ENCODE peak calls at places on chromosomes 16 and 17, in five cellular contexts. Q is transverse colon; V is uterus; C is tibial nerve; X is CD8-positive, alpha-beta T cell. W is an unnamed sample. For H3K4me1, the result is how much of the 10 kb centered on the place peaks cover.

GRCh38 chr17:72030067-72030899 is 90.5 kb upstream of the SOX9 start:
- DNase-seq in X (peak), V (peak), C (peak), Q (peak), W (no peak)

GRCh38 chr17:66684716-66685115 is 150.2 kb upstream of the CACNG5 start:
- DNase-seq in C (no peak), V (no peak), Q (no peak), X (no peak), W (no peak)

GRCh38 chr16:11390573-11391495 is 45.6 kb downstream of the RMI2 start:
- DNase-seq in Q (no peak), C (no peak), X (no peak), V (no peak), W (no peak)

GRCh38 chr16:87416826-87417471 is 24.8 kb downstream of the MAP1LC3B start:
- DNase-seq in V (peak), Q (peak), C (peak), X (no peak), W (no peak)

GRCh38 chr17:3636908-3637373 is 381 bp downstream of the CTNS start:
- DNase-seq in X (no peak), Q (no peak), V (no peak), C (no peak), W (no peak)

GRCh38 chr17:68182016-68182315 is 65.9 kb upstream of the AMZ2 start:
- DNase-seq in X (no peak), Q (no peak), C (no peak), V (no peak), W (no peak)

GRCh38 chr17:81621494-81622230 is 15.2 kb downstream of the NPLOC4 start:
- DNase-seq in V (no peak), X (no peak), Q (no peak), C (no peak), W (no peak)

GRCh38 chr17:80968602-80969029 is 23.0 kb upstream of the CHMP6 start:
- DNase-seq in C (no peak), Q (peak), X (no peak), V (peak), W (no peak)

GRCh38 chr17:57868775-57869598 is 19.1 kb upstream of the MRPS23 start:
- DNase-seq in X (no peak), V (no peak), C (no peak), Q (no peak), W (no peak)

GRCh38 chr16:73196670-73197069 is 148.7 kb upstream of the ZFHX3 start:
- DNase-seq in C (peak), X (no peak), V (peak), Q (peak), W (peak)

GRCh38 chr17:42819939-42820535 is 4.0 kb downstream of the BECN1 start:
- DNase-seq in Q (peak), V (no peak), C (no peak), X (peak), W (peak)

GRCh38 chr16:14455577-14455976 is 174.5 kb downstream of the PARN start:
- DNase-seq in X (no peak), Q (no peak), V (no peak), C (no peak), W (peak)

GRCh38 chr17:57697891-57698708 is 47.0 kb downstream of the CCDC182 start:
- DNase-seq in Q (no peak), V (no peak), X (no peak), C (no peak), W (no peak)

GRCh38 chr16:2614761-2615191 is 67.5 kb upstream of the KCTD5 start:
- DNase-seq in Q (no peak), V (no peak), C (no peak), X (no peak), W (no peak)

GRCh38 chr17:79042421-79043190 is 18.6 kb downstream of the C1QTNF1 start:
- DNase-seq in C (peak), Q (peak), V (peak), X (peak), W (peak)

GRCh38 chr16:85363427-85363826 is 249.7 kb upstream of the GSE1 start:
- DNase-seq in Q (no peak), X (no peak), V (no peak), C (no peak), W (no peak)

GRCh38 chr17:75295220-75296158 is 6.3 kb upstream of the SLC25A19 start:
- DNase-seq in V (no peak), X (no peak), C (no peak), Q (peak), W (peak)

GRCh38 chr17:68511671-68512246 is 471 bp upstream of the PRKAR1A start:
- DNase-seq in Q (peak), C (peak), X (peak), V (peak), W (peak)

GRCh38 chr17:14205992-14206461 is 30.6 kb downstream of the CDRT15 start:
- DNase-seq in C (no peak), X (peak), V (no peak), Q (peak), W (no peak)

GRCh38 chr17:40563371-40564052 is 1.8 kb downstream of the CCR7 start:
- DNase-seq in Q (no peak), C (no peak), X (peak), V (no peak), W (no peak)

GRCh38 chr17:80758793-80759673 is 214.4 kb downstream of the RPTOR start:
- DNase-seq in X (peak), V (peak), C (no peak), Q (no peak), W (no peak)

GRCh38 chr17:77616243-77616731 is 342.2 kb upstream of the TNRC6C start:
- DNase-seq in Q (no peak), C (no peak), X (no peak), V (peak), W (peak)

GRCh38 chr16:29674188-29674587 is 4.8 kb upstream of the QPRT start:
- DNase-seq in C (peak), V (peak), Q (peak), X (no peak), W (no peak)

GRCh38 chr16:89721644-89722391 is 481 bp downstream of the ZNF276 start:
- DNase-seq in C (no peak), Q (peak), X (peak), V (peak), W (no peak)

GRCh38 chr16:12677472-12677871 is 126.2 kb downstream of the CPPED1 start:
- DNase-seq in X (no peak), Q (no peak), C (no peak), V (no peak), W (no peak)

GRCh38 chr17:28726396-28726911 is 421 bp upstream of the TLCD1 start:
- DNase-seq in C (no peak), Q (peak), V (peak), X (no peak), W (peak)

GRCh38 chr16:85587763-85588474 is 25.2 kb upstream of the GSE1 start:
- DNase-seq in C (no peak), Q (no peak), X (no peak), V (no peak), W (no peak)

GRCh38 chr17:78888911-78889496 is 14.0 kb downstream of the CEP295NL start:
- DNase-seq in X (no peak), V (no peak), Q (no peak), C (no peak), W (no peak)

GRCh38 chr17:79907855-79908254 is 68.6 kb upstream of the CBX4 start:
- DNase-seq in Q (peak), X (no peak), V (no peak), C (no peak), W (no peak)

GRCh38 chr16:87847785-87848675 is 21.3 kb downstream of the SLC7A5 start:
- DNase-seq in X (no peak), V (no peak), C (no peak), Q (peak), W (no peak)

GRCh38 chr17:3890082-3890892 is 2.6 kb downstream of the CAMKK1 start:
- DNase-seq in Q (peak), C (peak), X (no peak), V (peak), W (no peak)

GRCh38 chr17:46865100-46865499 is 13.7 kb downstream of the WNT9B start:
- DNase-seq in V (no peak), X (no peak), Q (no peak), C (no peak), W (no peak)

GRCh38 chr16:19963306-19963705 is 78.7 kb upstream of the GPRC5B start:
- DNase-seq in V (no peak), Q (no peak), C (peak), X (no peak), W (no peak)

GRCh38 chr16:23371368-23371767 is 69.3 kb downstream of the SCNN1B start:
- DNase-seq in V (no peak), X (no peak), Q (no peak), C (no peak), W (no peak)
- TF ChIP-seq CTCF in V (no peak), X (no peak), Q (no peak), C (no peak), W (no peak)

GRCh38 chr17:76491271-76492184 is 9.7 kb downstream of the RHBDF2 start:
- DNase-seq in X (peak), Q (peak), C (no peak), V (no peak), W (no peak)
- H3K4me1 ChIP-seq in X (under half), Q (under half), C (under half), V (under half), W (under half)

DNA sequence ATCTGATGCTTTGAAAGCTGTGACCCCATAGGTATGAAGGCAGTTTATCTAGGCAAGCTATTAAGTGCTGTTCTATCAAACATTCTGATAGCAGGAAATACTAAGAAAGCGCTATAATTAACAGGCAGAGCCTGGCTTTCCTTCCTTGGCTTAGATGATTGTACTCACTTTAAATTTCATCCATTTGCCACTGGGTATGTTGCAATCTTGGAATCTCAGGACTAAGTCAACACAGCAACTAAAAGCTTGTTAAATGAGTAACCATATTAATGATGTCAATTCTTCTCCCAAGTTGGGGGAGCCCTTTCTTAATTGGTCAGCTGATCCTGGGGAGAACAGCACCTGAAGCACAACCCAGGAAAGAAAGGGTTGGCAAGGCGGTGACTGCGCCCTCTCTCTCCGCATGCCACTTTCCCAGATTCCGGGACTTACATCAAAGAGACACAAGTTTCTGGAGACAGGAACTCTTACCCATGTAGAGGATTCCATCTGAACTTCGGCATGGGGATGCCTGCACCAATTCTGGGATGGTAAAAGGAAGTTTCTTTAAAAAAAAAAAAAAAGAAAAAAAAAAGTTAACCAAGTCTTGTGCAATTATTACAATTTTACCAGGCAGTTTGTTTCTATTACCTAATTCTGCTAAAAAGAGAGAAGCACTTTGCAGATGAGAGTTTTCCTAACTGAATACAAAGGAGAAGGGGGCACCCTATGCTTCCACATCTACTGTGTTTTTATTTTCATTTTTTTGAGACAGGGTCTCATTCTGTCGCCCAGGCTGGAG is 54.5 kb upstream of the ICAM2 start:
- DNase-seq in X (no peak), C (no peak), Q (no peak), V (no peak), W (no peak)
- H3K4me3 ChIP-seq in X (no peak), C (no peak), Q (no peak), V (no peak), W (no peak)

GRCh38 chr17:32943647-32944191 is 15.8 kb downstream of the TMEM98 start:
- DNase-seq in Q (no peak), X (no peak), V (peak), C (peak), W (peak)
- TF ChIP-seq CTCF in Q (no peak), X (no peak), V (no peak), C (no peak), W (no peak)

GRCh38 chr17:6596941-6597340 is 40.6 kb upstream of the PITPNM3 start:
- DNase-seq in Q (no peak), V (no peak), C (no peak), X (no peak), W (no peak)

GRCh38 chr17:6596076-6596475 is 39.7 kb upstream of the PITPNM3 start:
- DNase-seq in C (no peak), Q (no peak), V (no peak), X (no peak), W (no peak)

GRCh38 chr17:6599364-6599763 is 41.1 kb downstream of the KIAA0753 start:
- DNase-seq in C (no peak), V (no peak), Q (no peak), X (no peak), W (no peak)

GRCh38 chr17:6596511-6596910 is 40.2 kb upstream of the PITPNM3 start:
- DNase-seq in X (no peak), V (no peak), C (no peak), Q (no peak), W (no peak)

DNA sequence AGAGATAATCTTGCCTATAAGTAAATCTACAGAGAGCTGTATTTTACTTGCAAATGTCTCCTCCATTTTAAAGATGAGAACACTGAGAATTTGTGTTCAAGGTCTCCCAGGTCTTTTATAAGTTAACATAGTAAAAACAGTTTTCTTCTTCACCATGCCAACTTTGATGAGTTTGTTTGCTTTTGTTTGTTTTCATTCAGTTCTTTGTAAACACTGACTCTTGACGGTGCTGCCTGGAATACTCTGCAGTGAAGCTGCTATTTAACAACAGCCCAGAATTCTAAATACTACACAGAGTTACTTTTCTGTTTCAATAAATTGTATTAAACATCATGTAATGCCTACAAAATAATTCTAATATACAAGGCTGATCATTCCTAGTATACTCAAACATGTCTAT is 41.4 kb upstream of the PITPNM3 start:
- DNase-seq in V (no peak), Q (no peak), C (no peak), X (no peak), W (no peak)
- H3K4me1 ChIP-seq in V (under half), Q (under half), C (under half), X (under half), W (under half)

GRCh38 chr16:84110527-84110926 is 6.2 kb downstream of the MBTPS1 start:
- DNase-seq in Q (no peak), X (no peak), V (no peak), C (no peak), W (no peak)
- H3K4me3 ChIP-seq in Q (no peak), X (no peak), V (no peak), C (no peak), W (no peak)

GRCh38 chr17:2029911-2030778 is at the start of gene DPH1:
- DNase-seq in X (peak), Q (peak), V (peak), C (peak), W (peak)

GRCh38 chr17:2033128-2033527 is 3.2 kb downstream of the DPH1 start:
- DNase-seq in X (no peak), V (no peak), Q (no peak), C (no peak), W (no peak)

GRCh38 chr17:2028737-2029136 is 1.2 kb upstream of the DPH1 start:
- DNase-seq in C (no peak), V (no peak), Q (no peak), X (no peak), W (no peak)

GRCh38 chr17:2028234-2028614 is 1.7 kb upstream of the DPH1 start:
- DNase-seq in V (no peak), C (no peak), X (no peak), Q (no peak), W (no peak)

DNA sequence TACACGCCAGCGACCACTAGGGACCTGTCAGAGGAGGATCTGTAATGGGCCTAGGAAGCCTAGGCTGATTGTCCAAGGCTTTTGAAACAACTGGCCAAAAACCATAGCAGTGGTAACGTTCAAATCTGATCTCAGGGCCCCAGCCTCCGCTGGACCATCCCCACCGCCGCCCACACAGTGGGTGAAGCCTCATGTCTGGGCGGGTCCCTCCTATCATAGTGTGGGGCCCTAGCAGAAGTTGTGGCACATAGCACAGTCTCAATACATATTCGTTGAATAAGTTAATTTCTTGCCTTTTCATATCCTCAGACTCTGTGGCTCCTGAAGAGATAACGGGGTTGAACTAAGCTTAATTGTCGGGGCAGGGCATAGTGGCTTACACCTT is 818 bp downstream of the DPH1 start:
- DNase-seq in X (no peak), V (peak), Q (peak), C (no peak), W (no peak)
- TF ChIP-seq CTCF in X (peak), V (peak), Q (peak), C (no peak), W (peak)

GRCh38 chr16:27235938-27236245 is 32.6 kb downstream of the KDM8 start:
- DNase-seq in C (no peak), V (no peak), X (no peak), Q (no peak), W (no peak)
- H3K4me1 ChIP-seq in C (under half), V (under half), X (half or more), Q (half or more), W (under half)

GRCh38 chr16:77571463-77571862 is 136.6 kb upstream of the ADAMTS18 start:
- DNase-seq in V (no peak), C (no peak), X (no peak), Q (no peak), W (no peak)

GRCh38 chr16:77570574-77570973 is 135.7 kb upstream of the ADAMTS18 start:
- DNase-seq in Q (no peak), C (no peak), V (no peak), X (no peak), W (no peak)

GRCh38 chr16:77569406-77569805 is 134.6 kb upstream of the ADAMTS18 start:
- DNase-seq in X (no peak), V (no peak), Q (no peak), C (no peak), W (no peak)

GRCh38 chr16:77579283-77579985 is 142.9 kb upstream of the NUDT7 start:
- DNase-seq in C (no peak), Q (no peak), X (no peak), V (no peak), W (no peak)

DNA sequence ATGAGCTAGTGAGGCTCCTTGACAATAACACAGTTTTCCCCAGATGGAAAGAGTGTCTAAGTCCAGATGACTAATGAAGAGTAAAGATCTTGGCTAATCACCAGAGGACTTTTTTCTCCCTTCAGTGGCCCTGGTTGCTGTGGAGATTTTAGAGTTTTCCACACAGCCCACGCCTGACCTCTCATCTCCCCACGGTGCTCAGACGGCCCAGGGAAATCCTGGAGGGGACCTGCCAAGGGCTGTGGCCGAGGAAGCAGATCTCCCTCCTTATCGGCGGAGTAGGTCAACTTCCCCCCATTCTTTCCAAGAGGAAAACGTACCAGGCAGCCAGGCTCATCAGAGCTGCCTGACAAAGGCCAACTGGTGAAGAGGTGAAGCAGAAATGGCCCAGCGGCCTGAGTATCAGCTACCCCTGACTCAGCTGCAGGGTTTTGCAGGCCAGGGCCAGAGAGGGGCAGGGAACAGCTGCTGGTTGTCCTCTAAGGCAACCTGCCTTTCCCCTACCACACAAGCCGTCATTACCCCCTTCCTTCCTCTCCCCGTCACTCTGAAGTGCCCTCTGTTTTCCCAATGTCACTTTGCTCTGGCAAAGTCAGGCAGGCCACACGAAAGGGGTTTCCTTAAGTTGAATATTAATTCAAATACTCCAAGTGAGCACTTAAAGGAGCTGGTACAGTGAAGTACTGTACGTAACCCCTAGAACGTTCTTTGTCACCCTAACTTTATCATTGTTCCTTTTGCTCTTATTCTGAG is 140.2 kb upstream of the ADAMTS18 start:
- DNase-seq in C (no peak), Q (peak), V (peak), X (no peak), W (no peak)
- H3K4me3 ChIP-seq in C (no peak), Q (no peak), V (no peak), X (no peak), W (no peak)

W was measured in Caco-2.